ENCODE peak calls at places on chromosomes 16 and 17, in ten cellular contexts. One of them, this sample, is unnamed.

GRCh38 chr17:81354944-81355327 is 40.3 kb upstream of the BAHCC1 start:
- DNase-seq in cardiac muscle cell: no peak
- DNase-seq in NB4: peak
- DNase-seq in brain microvascular endothelial cell: no peak
- DNase-seq in heart right ventricle: no peak
- DNase-seq in fibroblast of pulmonary artery: no peak
- DNase-seq in CD4-positive, alpha-beta T cell: no peak
- DNase-seq in right lobe of liver: no peak
- DNase-seq in epithelial cell of esophagus: no peak
- DNase-seq in WERI-Rb-1: no peak
- DNase-seq in this sample: no peak

GRCh38 chr16:75038036-75038959 is 39.5 kb downstream of the ZNRF1 start:
- DNase-seq in right lobe of liver: no peak
- DNase-seq in brain microvascular endothelial cell: peak
- DNase-seq in fibroblast of pulmonary artery: peak
- DNase-seq in CD4-positive, alpha-beta T cell: no peak
- DNase-seq in NB4: peak
- DNase-seq in epithelial cell of esophagus: no peak
- DNase-seq in WERI-Rb-1: no peak
- DNase-seq in heart right ventricle: no peak
- DNase-seq in cardiac muscle cell: peak
- DNase-seq in this sample: no peak

GRCh38 chr17:14301761-14302401 is 1.0 kb downstream of the HS3ST3B1 start:
- DNase-seq in heart right ventricle: no peak
- DNase-seq in cardiac muscle cell: peak
- DNase-seq in NB4: peak
- DNase-seq in brain microvascular endothelial cell: peak
- DNase-seq in fibroblast of pulmonary artery: peak
- DNase-seq in CD4-positive, alpha-beta T cell: peak
- DNase-seq in WERI-Rb-1: no peak
- DNase-seq in right lobe of liver: peak
- DNase-seq in epithelial cell of esophagus: peak
- DNase-seq in this sample: no peak

GRCh38 chr17:71032746-71033273 is 863.5 kb downstream of the KCNJ2 start:
- DNase-seq in CD4-positive, alpha-beta T cell: no peak
- DNase-seq in cardiac muscle cell: no peak
- DNase-seq in heart right ventricle: no peak
- DNase-seq in WERI-Rb-1: peak
- DNase-seq in right lobe of liver: no peak
- DNase-seq in NB4: no peak
- DNase-seq in epithelial cell of esophagus: no peak
- DNase-seq in fibroblast of pulmonary artery: no peak
- DNase-seq in brain microvascular endothelial cell: no peak
- DNase-seq in this sample: peak

GRCh38 chr16:84018710-84019109 is 23.9 kb downstream of the SLC38A8 start:
- DNase-seq in CD4-positive, alpha-beta T cell: no peak
- DNase-seq in cardiac muscle cell: no peak
- DNase-seq in right lobe of liver: no peak
- DNase-seq in NB4: no peak
- DNase-seq in brain microvascular endothelial cell: no peak
- DNase-seq in WERI-Rb-1: no peak
- DNase-seq in heart right ventricle: no peak
- DNase-seq in epithelial cell of esophagus: no peak
- DNase-seq in fibroblast of pulmonary artery: no peak
- DNase-seq in this sample: no peak

GRCh38 chr17:82737981-82738877 is 2.8 kb downstream of the FN3K start:
- DNase-seq in cardiac muscle cell: peak
- DNase-seq in brain microvascular endothelial cell: no peak
- DNase-seq in fibroblast of pulmonary artery: peak
- DNase-seq in WERI-Rb-1: no peak
- DNase-seq in heart right ventricle: peak
- DNase-seq in epithelial cell of esophagus: no peak
- DNase-seq in right lobe of liver: peak
- DNase-seq in CD4-positive, alpha-beta T cell: no peak
- DNase-seq in NB4: no peak
- DNase-seq in this sample: no peak

GRCh38 chr17:16989953-16990860 is 18.3 kb upstream of the TNFRSF13B start:
- DNase-seq in epithelial cell of esophagus: peak
- DNase-seq in CD4-positive, alpha-beta T cell: no peak
- DNase-seq in right lobe of liver: no peak
- DNase-seq in cardiac muscle cell: no peak
- DNase-seq in heart right ventricle: no peak
- DNase-seq in brain microvascular endothelial cell: no peak
- DNase-seq in NB4: no peak
- DNase-seq in fibroblast of pulmonary artery: no peak
- DNase-seq in WERI-Rb-1: peak
- DNase-seq in this sample: no peak

GRCh38 chr17:6572997-6573396 is 16.6 kb upstream of the PITPNM3 start:
- DNase-seq in epithelial cell of esophagus: no peak
- DNase-seq in CD4-positive, alpha-beta T cell: no peak
- DNase-seq in fibroblast of pulmonary artery: no peak
- DNase-seq in heart right ventricle: no peak
- DNase-seq in right lobe of liver: no peak
- DNase-seq in cardiac muscle cell: no peak
- DNase-seq in NB4: no peak
- DNase-seq in brain microvascular endothelial cell: no peak
- DNase-seq in WERI-Rb-1: no peak
- DNase-seq in this sample: no peak

DNA sequence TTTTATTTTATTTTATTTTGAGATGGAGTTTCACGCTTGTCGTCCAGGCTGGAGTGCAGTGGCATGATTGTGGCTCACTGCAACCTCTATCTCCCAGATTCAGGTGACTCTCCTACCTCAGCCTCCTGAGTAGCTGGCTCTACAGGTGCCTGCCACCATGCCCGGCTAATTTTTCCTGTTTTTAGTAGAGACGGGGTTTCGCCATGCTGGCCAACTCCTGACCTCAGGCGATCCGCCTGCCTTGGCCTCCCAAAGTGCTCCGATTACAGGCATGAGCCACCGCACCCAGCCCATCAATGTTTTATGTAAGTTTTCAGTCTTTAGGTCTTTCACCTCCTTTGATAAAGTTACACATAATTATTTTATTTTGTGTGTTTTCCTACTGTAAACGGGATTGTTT is 154.6 kb downstream of the COPRS start:
- DNase-seq in right lobe of liver: no peak
- DNase-seq in WERI-Rb-1: no peak
- DNase-seq in epithelial cell of esophagus: no peak
- DNase-seq in heart right ventricle: no peak
- DNase-seq in cardiac muscle cell: no peak
- DNase-seq in fibroblast of pulmonary artery: no peak
- DNase-seq in brain microvascular endothelial cell: no peak
- DNase-seq in CD4-positive, alpha-beta T cell: no peak
- DNase-seq in NB4: no peak
- DNase-seq in this sample: no peak
- TF ChIP-seq CTCF in right lobe of liver: no peak
- TF ChIP-seq CTCF in WERI-Rb-1: no peak
- TF ChIP-seq CTCF in epithelial cell of esophagus: no peak
- TF ChIP-seq CTCF in heart right ventricle: no peak
- TF ChIP-seq CTCF in cardiac muscle cell: no peak
- TF ChIP-seq CTCF in fibroblast of pulmonary artery: no peak
- TF ChIP-seq CTCF in brain microvascular endothelial cell: no peak
- TF ChIP-seq CTCF in CD4-positive, alpha-beta T cell: no peak
- TF ChIP-seq CTCF in NB4: no peak
- TF ChIP-seq CTCF in this sample: no peak

GRCh38 chr17:42778570-42778969 is 1.8 kb upstream of the WNK4 start:
- DNase-seq in NB4: no peak
- DNase-seq in fibroblast of pulmonary artery: no peak
- DNase-seq in heart right ventricle: no peak
- DNase-seq in CD4-positive, alpha-beta T cell: no peak
- DNase-seq in right lobe of liver: no peak
- DNase-seq in epithelial cell of esophagus: no peak
- DNase-seq in brain microvascular endothelial cell: no peak
- DNase-seq in cardiac muscle cell: no peak
- DNase-seq in WERI-Rb-1: no peak
- DNase-seq in this sample: no peak

GRCh38 chr17:42775534-42776098 is 2.4 kb downstream of the VPS25 start:
- DNase-seq in cardiac muscle cell: peak
- DNase-seq in heart right ventricle: no peak
- DNase-seq in epithelial cell of esophagus: no peak
- DNase-seq in NB4: peak
- DNase-seq in WERI-Rb-1: no peak
- DNase-seq in right lobe of liver: no peak
- DNase-seq in CD4-positive, alpha-beta T cell: no peak
- DNase-seq in fibroblast of pulmonary artery: peak
- DNase-seq in brain microvascular endothelial cell: peak
- DNase-seq in this sample: no peak

GRCh38 chr17:42774066-42774750 is 959 bp downstream of the VPS25 start:
- DNase-seq in brain microvascular endothelial cell: no peak
- DNase-seq in cardiac muscle cell: no peak
- DNase-seq in CD4-positive, alpha-beta T cell: no peak
- DNase-seq in WERI-Rb-1: no peak
- DNase-seq in NB4: no peak
- DNase-seq in heart right ventricle: no peak
- DNase-seq in fibroblast of pulmonary artery: peak
- DNase-seq in epithelial cell of esophagus: peak
- DNase-seq in right lobe of liver: no peak
- DNase-seq in this sample: no peak

GRCh38 chr17:42772945-42773289 is 332 bp upstream of the VPS25 start:
- DNase-seq in heart right ventricle: no peak
- DNase-seq in CD4-positive, alpha-beta T cell: no peak
- DNase-seq in brain microvascular endothelial cell: no peak
- DNase-seq in NB4: no peak
- DNase-seq in cardiac muscle cell: no peak
- DNase-seq in fibroblast of pulmonary artery: no peak
- DNase-seq in epithelial cell of esophagus: no peak
- DNase-seq in WERI-Rb-1: no peak
- DNase-seq in right lobe of liver: no peak
- DNase-seq in this sample: no peak

GRCh38 chr17:42773290-42774035 is at the start of gene VPS25:
- DNase-seq in epithelial cell of esophagus: peak
- DNase-seq in cardiac muscle cell: peak
- DNase-seq in NB4: peak
- DNase-seq in right lobe of liver: peak
- DNase-seq in fibroblast of pulmonary artery: peak
- DNase-seq in WERI-Rb-1: peak
- DNase-seq in brain microvascular endothelial cell: peak
- DNase-seq in heart right ventricle: peak
- DNase-seq in CD4-positive, alpha-beta T cell: peak
- DNase-seq in this sample: peak
- TF ChIP-seq CTCF in epithelial cell of esophagus: peak
- TF ChIP-seq CTCF in cardiac muscle cell: peak
- TF ChIP-seq CTCF in NB4: no peak
- TF ChIP-seq CTCF in right lobe of liver: peak
- TF ChIP-seq CTCF in fibroblast of pulmonary artery: peak
- TF ChIP-seq CTCF in WERI-Rb-1: peak
- TF ChIP-seq CTCF in brain microvascular endothelial cell: peak
- TF ChIP-seq CTCF in heart right ventricle: peak
- TF ChIP-seq CTCF in CD4-positive, alpha-beta T cell: no peak
- TF ChIP-seq CTCF in this sample: no peak

DNA sequence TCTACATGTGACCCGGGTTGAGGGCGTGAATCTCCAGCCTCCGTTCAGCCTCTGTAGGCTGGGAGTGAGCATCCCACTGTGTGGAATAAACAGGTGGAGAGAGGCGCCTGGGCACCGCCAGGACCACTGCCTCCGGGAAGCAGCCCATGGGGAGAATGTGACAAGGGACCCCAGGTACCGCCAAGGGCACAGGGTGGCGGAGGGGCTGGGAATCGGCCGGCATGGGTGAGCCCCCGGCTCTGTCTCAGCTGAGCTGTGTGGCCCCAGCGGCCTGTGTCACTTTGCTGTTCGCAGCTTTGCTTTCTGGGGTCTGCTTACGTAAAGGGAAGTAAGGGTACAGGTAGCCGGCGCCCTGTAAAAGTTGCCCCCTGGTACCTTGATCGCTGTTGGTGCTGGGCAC is 11.5 kb downstream of the GSE1 start:
- DNase-seq in epithelial cell of esophagus: no peak
- DNase-seq in WERI-Rb-1: no peak
- DNase-seq in CD4-positive, alpha-beta T cell: no peak
- DNase-seq in right lobe of liver: no peak
- DNase-seq in cardiac muscle cell: no peak
- DNase-seq in heart right ventricle: no peak
- DNase-seq in NB4: no peak
- DNase-seq in fibroblast of pulmonary artery: no peak
- DNase-seq in brain microvascular endothelial cell: no peak
- DNase-seq in this sample: no peak
- TF ChIP-seq CTCF in epithelial cell of esophagus: no peak
- TF ChIP-seq CTCF in WERI-Rb-1: no peak
- TF ChIP-seq CTCF in CD4-positive, alpha-beta T cell: no peak
- TF ChIP-seq CTCF in right lobe of liver: no peak
- TF ChIP-seq CTCF in cardiac muscle cell: no peak
- TF ChIP-seq CTCF in heart right ventricle: no peak
- TF ChIP-seq CTCF in NB4: no peak
- TF ChIP-seq CTCF in fibroblast of pulmonary artery: no peak
- TF ChIP-seq CTCF in brain microvascular endothelial cell: no peak
- TF ChIP-seq CTCF in this sample: no peak

GRCh38 chr16:4313563-4314531 is 2.0 kb upstream of the GLIS2 start:
- DNase-seq in NB4: peak
- DNase-seq in fibroblast of pulmonary artery: no peak
- DNase-seq in WERI-Rb-1: no peak
- DNase-seq in epithelial cell of esophagus: no peak
- DNase-seq in brain microvascular endothelial cell: no peak
- DNase-seq in right lobe of liver: peak
- DNase-seq in heart right ventricle: no peak
- DNase-seq in cardiac muscle cell: peak
- DNase-seq in CD4-positive, alpha-beta T cell: no peak
- DNase-seq in this sample: peak
- TF ChIP-seq CTCF in NB4: peak
- TF ChIP-seq CTCF in fibroblast of pulmonary artery: peak
- TF ChIP-seq CTCF in WERI-Rb-1: no peak
- TF ChIP-seq CTCF in epithelial cell of esophagus: peak
- TF ChIP-seq CTCF in brain microvascular endothelial cell: peak
- TF ChIP-seq CTCF in right lobe of liver: peak
- TF ChIP-seq CTCF in heart right ventricle: peak
- TF ChIP-seq CTCF in cardiac muscle cell: peak
- TF ChIP-seq CTCF in CD4-positive, alpha-beta T cell: peak
- TF ChIP-seq CTCF in this sample: peak

GRCh38 chr16:85640254-85640558 is 27.1 kb downstream of the GSE1 start:
- DNase-seq in fibroblast of pulmonary artery: no peak
- DNase-seq in heart right ventricle: no peak
- DNase-seq in cardiac muscle cell: no peak
- DNase-seq in NB4: no peak
- DNase-seq in WERI-Rb-1: no peak
- DNase-seq in epithelial cell of esophagus: no peak
- DNase-seq in right lobe of liver: no peak
- DNase-seq in CD4-positive, alpha-beta T cell: no peak
- DNase-seq in brain microvascular endothelial cell: no peak
- DNase-seq in this sample: no peak
- TF ChIP-seq CTCF in fibroblast of pulmonary artery: no peak
- TF ChIP-seq CTCF in heart right ventricle: no peak
- TF ChIP-seq CTCF in cardiac muscle cell: no peak
- TF ChIP-seq CTCF in NB4: no peak
- TF ChIP-seq CTCF in WERI-Rb-1: no peak
- TF ChIP-seq CTCF in epithelial cell of esophagus: no peak
- TF ChIP-seq CTCF in right lobe of liver: no peak
- TF ChIP-seq CTCF in CD4-positive, alpha-beta T cell: no peak
- TF ChIP-seq CTCF in brain microvascular endothelial cell: no peak
- TF ChIP-seq CTCF in this sample: no peak

GRCh38 chr16:2047330-2048115 is at the start of the genes NTHL1 and TSC2:
- DNase-seq in CD4-positive, alpha-beta T cell: peak
- DNase-seq in cardiac muscle cell: peak
- DNase-seq in WERI-Rb-1: peak
- DNase-seq in brain microvascular endothelial cell: peak
- DNase-seq in epithelial cell of esophagus: peak
- DNase-seq in right lobe of liver: peak
- DNase-seq in heart right ventricle: peak
- DNase-seq in NB4: peak
- DNase-seq in fibroblast of pulmonary artery: peak
- DNase-seq in this sample: peak
- TF ChIP-seq CTCF in CD4-positive, alpha-beta T cell: peak
- TF ChIP-seq CTCF in cardiac muscle cell: peak
- TF ChIP-seq CTCF in WERI-Rb-1: no peak
- TF ChIP-seq CTCF in brain microvascular endothelial cell: peak
- TF ChIP-seq CTCF in epithelial cell of esophagus: peak
- TF ChIP-seq CTCF in right lobe of liver: peak
- TF ChIP-seq CTCF in heart right ventricle: peak
- TF ChIP-seq CTCF in NB4: no peak
- TF ChIP-seq CTCF in fibroblast of pulmonary artery: peak
- TF ChIP-seq CTCF in this sample: no peak

This sample was measured in nephron progenitor cell.